ENCODE peak calls at places on chromosomes 13 and 19, in five cellular contexts. W is fibroblast of the aortic adventitia, U is HAP-1, G is Caco-2, S is heart right ventricle. O is an unnamed sample.

GRCh38 chr13:113145911-113146598 is 12.4 kb upstream of the PROZ start:
- DNase-seq in W (no peak), U (no peak), G (no peak), S (no peak), O (no peak)

GRCh38 chr13:27483421-27483820 is 33.1 kb upstream of the MTIF3 start:
- DNase-seq in W (no peak), U (no peak), G (no peak), S (no peak), O (no peak)

GRCh38 chr13:71046360-71047079 is 820.5 kb downstream of the DACH1 start:
- DNase-seq in W (no peak), U (no peak), G (no peak), S (no peak), O (no peak)

GRCh38 chr13:30932481-30933333 is at the start of gene TEX26:
- DNase-seq in W (no peak), U (no peak), G (no peak), S (peak), O (peak)

GRCh38 chr13:48411281-48412099 is 1.4 kb downstream of the LPAR6 start:
- DNase-seq in W (peak), U (peak), G (no peak), S (no peak), O (no peak)

GRCh38 chr13:58949646-58950045 is 1214.1 kb downstream of the DIAPH3 start:
- DNase-seq in W (no peak), U (peak), G (no peak), S (no peak), O (no peak)

GRCh38 chr13:87536499-87536898 is 134.7 kb upstream of the SLITRK5 start:
- DNase-seq in W (no peak), U (no peak), G (no peak), S (no peak), O (no peak)

GRCh38 chr13:76790519-76791289 is 95.5 kb downstream of the KCTD12 start:
- DNase-seq in W (peak), U (no peak), G (no peak), S (no peak), O (no peak)

GRCh38 chr13:63208811-63209210 is 1793.2 kb upstream of the PCDH20 start:
- DNase-seq in W (no peak), U (no peak), G (no peak), S (no peak), O (no peak)

GRCh38 chr13:25971499-25972145 is 80.2 kb downstream of the SHISA2 start:
- DNase-seq in W (no peak), U (no peak), G (no peak), S (no peak), O (no peak)

GRCh38 chr13:27338816-27339215 is 68.2 kb downstream of the RASL11A start:
- DNase-seq in W (no peak), U (peak), G (peak), S (no peak), O (no peak)

DNA sequence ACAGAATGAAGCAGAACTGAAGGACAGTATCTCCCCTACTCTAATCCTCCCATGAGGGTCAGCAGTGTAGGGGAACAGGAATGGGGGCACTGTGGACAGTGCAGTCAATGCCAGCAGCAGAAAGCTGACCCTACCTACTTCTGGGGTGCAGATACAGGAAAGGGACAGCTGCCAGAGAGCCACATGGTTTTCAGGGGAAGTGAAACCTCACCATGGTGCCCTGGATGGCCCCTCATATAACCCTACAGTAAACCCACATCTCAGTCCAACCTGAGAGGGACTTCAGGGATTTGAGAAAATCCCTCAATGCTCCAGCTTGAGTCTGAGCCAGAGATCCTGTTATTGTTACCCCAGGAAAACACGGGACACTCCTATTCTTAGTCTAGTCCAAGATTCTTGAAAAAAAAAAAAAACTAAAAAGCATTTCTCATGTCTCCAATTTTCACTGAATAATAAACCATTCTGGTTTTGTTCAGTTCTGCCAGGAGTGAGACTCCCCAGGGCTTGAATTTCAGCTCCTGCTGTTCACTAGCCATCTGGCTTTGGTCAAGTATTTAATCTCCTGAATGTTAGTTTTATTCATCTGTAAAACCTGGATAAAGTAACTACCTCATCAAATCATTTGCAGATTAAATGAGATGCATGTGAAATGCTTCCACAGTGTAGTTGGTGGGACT is 511.6 kb upstream of the ARGLU1 start:
- DNase-seq in W (no peak), U (no peak), G (no peak), S (no peak), O (no peak)
- H3K4me3 ChIP-seq in W (no peak), U (no peak), G (no peak), S (no peak), O (no peak)

DNA sequence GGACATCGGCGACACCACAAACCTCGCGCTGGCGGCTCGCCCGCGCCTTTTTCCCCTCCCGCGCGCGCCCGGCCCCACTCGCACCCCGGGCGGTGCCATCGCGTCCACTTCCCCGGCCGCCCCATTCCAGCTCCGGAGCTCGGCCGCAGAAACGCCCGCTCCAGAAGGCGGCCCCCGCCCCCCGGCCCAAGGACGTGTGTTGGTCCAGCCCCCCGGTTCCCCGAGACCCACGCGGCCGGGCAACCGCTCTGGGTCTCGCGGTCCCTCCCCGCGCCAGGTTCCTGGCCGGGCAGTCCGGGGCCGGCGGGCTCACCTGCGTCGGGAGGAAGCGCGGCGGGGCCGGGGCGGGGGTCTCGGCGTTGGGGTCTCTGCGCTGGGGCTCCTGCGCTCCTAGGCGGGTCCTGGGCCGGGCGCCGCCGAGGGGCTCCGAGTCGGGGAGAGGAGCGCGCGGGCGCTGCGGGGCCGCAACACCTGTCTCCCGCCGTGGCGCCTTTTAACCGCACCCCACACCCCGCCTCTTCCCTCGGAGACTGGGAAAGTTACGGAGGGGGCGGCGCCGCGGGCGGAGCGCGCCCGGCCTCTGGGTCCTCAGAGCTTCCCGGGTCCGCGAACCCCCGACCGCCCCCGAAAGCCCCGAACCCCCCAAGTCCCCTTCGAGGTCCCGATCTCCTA is at the start of gene GJB2:
- DNase-seq in W (no peak), U (peak), G (no peak), S (peak), O (no peak)
- H3K4me3 ChIP-seq in W (peak), U (peak), G (peak), S (peak), O (peak)

GRCh38 chr13:80649274-80649673 is 308.3 kb upstream of the SPRY2 start:
- DNase-seq in W (no peak), U (no peak), G (no peak), S (no peak), O (no peak)

GRCh38 chr13:80655778-80656518 is 315.0 kb upstream of the SPRY2 start:
- DNase-seq in W (no peak), U (no peak), G (no peak), S (no peak), O (no peak)

GRCh38 chr13:80658705-80659104 is 317.8 kb upstream of the SPRY2 start:
- DNase-seq in W (no peak), U (no peak), G (no peak), S (no peak), O (no peak)

DNA sequence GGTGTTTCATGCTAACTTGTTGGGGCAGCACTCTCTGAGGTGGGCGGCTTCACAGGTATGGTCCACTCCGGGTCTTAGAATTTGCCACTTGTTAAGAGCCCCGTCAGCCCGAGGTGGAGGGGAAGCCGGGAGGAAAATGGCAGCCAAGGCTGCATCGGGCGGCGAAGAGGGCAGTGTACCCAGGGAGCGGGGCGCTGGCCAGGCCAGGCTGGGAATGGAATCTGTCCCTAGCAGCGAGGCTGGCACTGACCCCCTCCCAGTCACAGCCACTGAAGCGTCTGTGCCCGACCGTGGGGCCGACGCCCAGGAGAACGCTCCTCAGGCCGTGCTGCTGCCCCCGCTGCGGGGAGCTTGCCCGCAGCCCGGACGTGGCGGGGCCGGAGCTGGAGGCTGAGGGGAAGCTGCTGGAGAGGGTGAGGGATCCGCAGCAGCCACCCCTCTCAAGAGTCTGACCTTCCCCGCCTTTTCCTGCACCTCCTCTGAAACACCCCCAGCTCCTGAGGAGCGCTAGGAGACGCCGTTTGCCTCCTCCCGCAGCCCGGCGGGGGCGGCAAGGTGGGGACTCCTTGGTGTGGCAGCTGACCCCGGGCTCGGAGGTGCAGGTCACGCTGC is 313.8 kb upstream of the SPRY2 start:
- DNase-seq in W (no peak), U (no peak), G (no peak), S (peak), O (no peak)
- H3K4me3 ChIP-seq in W (no peak), U (no peak), G (no peak), S (no peak), O (no peak)

GRCh38 chr19:47260476-47260875 is 4.2 kb downstream of the CCDC9 start:
- DNase-seq in W (no peak), U (no peak), G (no peak), S (no peak), O (no peak)
- H3K4me3 ChIP-seq in W (no peak), U (no peak), G (no peak), S (no peak), O (no peak)

DNA sequence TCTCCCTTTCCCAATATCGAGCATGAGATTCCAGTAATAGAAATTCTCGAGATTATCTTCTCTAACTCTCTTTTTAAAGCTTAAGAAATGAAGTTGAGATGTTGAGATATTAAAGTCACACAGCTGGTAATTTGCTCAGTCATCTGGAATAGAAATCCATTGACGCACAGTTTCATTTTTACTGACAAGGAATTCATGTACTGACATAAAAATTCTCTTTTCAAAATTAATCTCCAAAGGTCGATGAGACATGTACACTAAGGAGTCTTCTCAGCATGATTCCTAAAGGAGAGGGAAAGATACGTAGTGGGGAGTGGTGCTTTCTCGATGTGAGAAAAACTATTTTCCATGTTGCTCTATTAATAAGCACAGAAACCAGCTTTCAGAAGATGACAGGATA is 1639.5 kb upstream of the MIR17HG start:
- DNase-seq in W (no peak), U (no peak), G (no peak), S (no peak), O (no peak)
- H3K4me3 ChIP-seq in W (no peak), U (no peak), G (no peak), S (no peak), O (no peak)

DNA sequence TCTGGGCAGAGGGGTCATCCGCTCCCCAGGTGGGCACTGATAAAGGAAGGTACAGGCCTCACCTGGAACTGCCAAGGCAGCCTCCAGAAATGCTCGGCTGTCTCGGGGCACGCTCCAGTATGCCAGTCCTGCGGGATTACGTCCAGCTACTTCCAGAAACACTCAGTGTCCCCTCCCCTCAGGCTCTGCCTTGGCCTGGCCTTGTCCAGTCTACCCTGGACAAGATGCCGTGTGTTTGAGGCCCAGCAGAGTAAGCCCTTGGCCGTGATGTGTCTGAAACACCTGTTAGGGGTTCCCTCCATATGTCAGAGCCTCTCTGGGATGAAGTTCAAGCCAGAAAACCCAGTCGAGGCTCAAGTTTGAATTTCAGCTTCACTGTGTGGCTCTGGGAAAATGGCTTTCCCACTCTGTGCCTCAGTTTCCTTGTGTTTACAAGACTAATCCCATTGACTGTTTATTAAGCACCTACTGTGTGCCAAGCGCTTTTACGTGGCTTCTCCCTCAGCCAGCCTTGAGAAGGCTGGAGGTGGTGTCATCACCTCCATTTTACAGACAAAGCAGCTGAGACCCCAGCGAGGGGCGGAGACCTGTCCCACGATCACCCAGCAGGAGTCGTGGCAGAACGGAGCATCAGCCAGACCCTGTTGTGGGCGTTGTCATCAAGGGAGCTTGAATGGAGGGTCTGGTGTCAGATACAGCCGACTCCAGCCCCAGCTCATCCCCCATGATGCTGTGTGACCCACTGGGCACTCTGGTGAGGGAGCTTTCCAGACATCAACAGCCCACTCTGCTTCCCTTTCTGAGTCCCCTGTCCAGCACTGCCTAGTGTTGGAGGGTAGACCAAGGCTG is 2.0 kb upstream of the PIK3R2 start:
- DNase-seq in W (no peak), U (no peak), G (no peak), S (no peak), O (no peak)
- H3K4me3 ChIP-seq in W (no peak), U (no peak), G (no peak), S (no peak), O (no peak)

GRCh38 chr13:33797622-33798021 is 20.3 kb upstream of the RFC3 start:
- DNase-seq in W (peak), U (no peak), G (no peak), S (no peak), O (no peak)

GRCh38 chr13:33796095-33796494 is 21.9 kb upstream of the RFC3 start:
- DNase-seq in W (no peak), U (no peak), G (no peak), S (no peak), O (no peak)

GRCh38 chr13:33800646-33801186 is 17.2 kb upstream of the RFC3 start:
- DNase-seq in W (no peak), U (no peak), G (no peak), S (no peak), O (no peak)

GRCh38 chr13:33799950-33800592 is 17.9 kb upstream of the RFC3 start:
- DNase-seq in W (peak), U (peak), G (no peak), S (no peak), O (no peak)

DNA sequence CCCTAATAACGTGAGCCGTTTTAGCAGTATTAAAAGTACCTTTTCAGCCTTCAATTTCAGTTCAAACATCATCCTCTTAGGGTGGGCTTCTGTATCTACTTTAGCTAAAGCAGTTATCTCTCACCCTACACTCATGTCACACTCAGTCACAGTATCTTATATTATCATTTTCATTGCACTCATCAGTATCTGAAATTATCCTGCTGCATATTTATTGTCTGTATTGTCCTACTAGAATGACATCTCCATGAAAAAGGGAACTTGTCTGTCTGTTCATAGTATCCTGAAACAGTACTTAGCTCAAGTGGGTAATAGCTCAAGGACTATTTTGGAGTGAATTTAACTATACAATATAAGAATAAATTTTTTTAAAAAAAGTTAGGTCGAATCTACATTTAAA is 19.9 kb upstream of the RFC3 start:
- DNase-seq in W (no peak), U (no peak), G (no peak), S (no peak), O (no peak)
- H3K4me3 ChIP-seq in W (no peak), U (no peak), G (no peak), S (no peak), O (peak)

DNA sequence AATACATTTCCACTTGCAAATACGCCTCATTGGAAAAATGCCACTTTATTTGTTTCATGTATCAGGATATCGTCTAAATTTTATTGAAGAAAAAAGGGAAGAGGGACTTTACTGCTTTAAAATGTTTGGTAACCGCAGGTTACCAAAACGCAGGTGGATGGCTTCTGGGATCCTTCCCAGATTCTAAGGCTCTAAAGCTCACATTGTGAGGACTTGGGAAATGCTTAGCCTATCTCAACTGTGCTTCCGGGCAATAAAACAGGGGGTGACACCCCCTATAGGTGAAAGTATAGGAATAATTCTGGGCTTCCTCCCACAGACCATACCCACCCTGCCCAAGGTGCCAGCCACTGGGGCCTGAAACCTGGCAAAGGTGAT is 73.2 kb upstream of the IPO5 start:
- DNase-seq in W (no peak), U (no peak), G (no peak), S (no peak), O (no peak)
- H3K4me3 ChIP-seq in W (no peak), U (no peak), G (no peak), S (no peak), O (no peak)

GRCh38 chr19:44051654-44052402 is at the start of gene ZNF223:
- DNase-seq in W (peak), U (no peak), G (peak), S (peak), O (peak)

GRCh38 chr19:44055870-44056269 is 4.0 kb downstream of the ZNF223 start:
- DNase-seq in W (no peak), U (no peak), G (no peak), S (no peak), O (no peak)

GRCh38 chr19:44050740-44051653 is 839 bp upstream of the ZNF223 start:
- DNase-seq in W (no peak), U (no peak), G (peak), S (no peak), O (no peak)
- H3K4me3 ChIP-seq in W (peak), U (no peak), G (peak), S (peak), O (peak)

GRCh38 chr19:35446194-35446593 is 1.9 kb upstream of the FFAR2 start:
- DNase-seq in W (no peak), U (no peak), G (no peak), S (no peak), O (no peak)

GRCh38 chr19:35449347-35450043 is 1.4 kb downstream of the FFAR2 start:
- DNase-seq in W (no peak), U (no peak), G (no peak), S (no peak), O (no peak)

GRCh38 chr19:35444735-35445134 is 3.3 kb upstream of the FFAR2 start:
- DNase-seq in W (no peak), U (no peak), G (no peak), S (no peak), O (no peak)

GRCh38 chr19:35451278-35452096 is 3.4 kb downstream of the FFAR2 start:
- DNase-seq in W (no peak), U (no peak), G (no peak), S (no peak), O (no peak)

DNA sequence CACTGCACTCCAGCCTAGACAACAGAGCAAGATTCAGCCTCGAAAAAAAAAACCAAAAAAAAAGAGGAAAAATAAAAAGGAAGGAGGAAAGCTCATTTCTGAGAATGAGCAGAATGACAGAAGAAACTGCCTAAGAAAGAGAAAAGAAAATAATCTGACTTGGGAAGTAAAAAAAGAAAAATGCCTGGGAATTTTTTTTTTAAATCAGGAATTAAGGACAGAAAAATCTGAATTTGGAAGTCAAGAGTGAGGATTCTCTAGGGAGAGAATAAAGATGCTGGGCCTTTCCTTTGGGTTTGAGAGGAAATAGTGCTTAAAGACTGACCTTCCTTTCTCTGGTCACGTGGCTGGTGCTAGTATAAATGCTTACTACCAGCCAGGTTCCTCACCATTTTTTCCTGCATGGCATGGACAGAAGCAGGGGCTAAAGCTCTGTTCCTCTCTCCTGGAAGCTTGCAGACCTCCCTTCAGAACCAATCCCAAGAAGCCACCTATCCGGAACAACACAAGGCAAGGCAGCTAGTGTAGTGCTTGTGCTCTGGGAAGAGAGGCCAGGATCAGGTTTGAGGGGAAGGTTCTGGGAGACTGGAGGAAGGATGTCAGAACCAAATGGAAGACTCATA is at the start of gene FFAR2:
- DNase-seq in W (no peak), U (no peak), G (no peak), S (no peak), O (no peak)
- H3K4me3 ChIP-seq in W (no peak), U (no peak), G (no peak), S (no peak), O (no peak)